ENCODE peak calls at places on chromosome 4, in seven cellular contexts. One of them, this sample, is unnamed.

GRCh38 chr4:185115827-185116232 is 27.2 kb upstream of the SLC25A4 start:
- DNase-seq in tibial nerve: no peak
- DNase-seq in IMR-90: peak; percentile 94
- DNase-seq in neural progenitor cell: peak; percentile 56
- DNase-seq in psoas muscle: peak; percentile 65
- DNase-seq in astrocyte of the cerebellum: peak; percentile 43
- DNase-seq in upper lobe of right lung: peak; percentile 69
- DNase-seq in this sample: peak; percentile 77

GRCh38 chr4:138199568-138200235 is 42.4 kb downstream of the SLC7A11 start:
- DNase-seq in neural progenitor cell: no peak
- DNase-seq in tibial nerve: no peak
- DNase-seq in IMR-90: peak; percentile 33
- DNase-seq in astrocyte of the cerebellum: no peak
- DNase-seq in psoas muscle: no peak
- DNase-seq in upper lobe of right lung: no peak
- DNase-seq in this sample: peak; percentile 70

GRCh38 chr4:84028340-84028739 is 470.8 kb downstream of the NKX6-1 start:
- DNase-seq in psoas muscle: no peak
- DNase-seq in upper lobe of right lung: no peak
- DNase-seq in IMR-90: no peak
- DNase-seq in neural progenitor cell: no peak
- DNase-seq in astrocyte of the cerebellum: no peak
- DNase-seq in tibial nerve: no peak
- DNase-seq in this sample: no peak

GRCh38 chr4:96003941-96004340 is 164.0 kb downstream of the PDHA2 start:
- DNase-seq in neural progenitor cell: peak; percentile 4
- DNase-seq in astrocyte of the cerebellum: no peak
- DNase-seq in upper lobe of right lung: no peak
- DNase-seq in IMR-90: no peak
- DNase-seq in tibial nerve: no peak
- DNase-seq in psoas muscle: no peak
- DNase-seq in this sample: no peak

GRCh38 chr4:87521757-87522374 is 7.3 kb downstream of the SPARCL1 start:
- DNase-seq in astrocyte of the cerebellum: peak; percentile 16
- DNase-seq in tibial nerve: no peak
- DNase-seq in neural progenitor cell: no peak
- DNase-seq in psoas muscle: no peak
- DNase-seq in upper lobe of right lung: no peak
- DNase-seq in IMR-90: peak; percentile 37
- DNase-seq in this sample: no peak

GRCh38 chr4:9867746-9868425 is 86.5 kb downstream of the DRD5 start:
- DNase-seq in psoas muscle: no peak
- DNase-seq in tibial nerve: no peak
- DNase-seq in IMR-90: no peak
- DNase-seq in neural progenitor cell: no peak
- DNase-seq in upper lobe of right lung: no peak
- DNase-seq in astrocyte of the cerebellum: no peak
- DNase-seq in this sample: no peak

GRCh38 chr4:2560167-2560566 is 23.7 kb downstream of the FAM193A start:
- DNase-seq in upper lobe of right lung: no peak
- DNase-seq in neural progenitor cell: no peak
- DNase-seq in IMR-90: no peak
- DNase-seq in psoas muscle: no peak
- DNase-seq in astrocyte of the cerebellum: no peak
- DNase-seq in tibial nerve: no peak
- DNase-seq in this sample: no peak

GRCh38 chr4:57265831-57266582 is 155.8 kb upstream of the IGFBP7 start:
- DNase-seq in tibial nerve: no peak
- DNase-seq in psoas muscle: no peak
- DNase-seq in upper lobe of right lung: no peak
- DNase-seq in neural progenitor cell: peak; percentile 79
- DNase-seq in IMR-90: no peak
- DNase-seq in astrocyte of the cerebellum: no peak
- DNase-seq in this sample: peak; percentile 21

GRCh38 chr4:31383767-31384166 is 663.6 kb downstream of the PCDH7 start:
- DNase-seq in psoas muscle: no peak
- DNase-seq in upper lobe of right lung: no peak
- DNase-seq in tibial nerve: no peak
- DNase-seq in IMR-90: no peak
- DNase-seq in neural progenitor cell: no peak
- DNase-seq in astrocyte of the cerebellum: no peak
- DNase-seq in this sample: no peak

GRCh38 chr4:144820115-144820514 is 174.2 kb downstream of the HHIP start:
- DNase-seq in psoas muscle: no peak
- DNase-seq in IMR-90: peak; percentile 11
- DNase-seq in tibial nerve: no peak
- DNase-seq in upper lobe of right lung: no peak
- DNase-seq in neural progenitor cell: no peak
- DNase-seq in astrocyte of the cerebellum: peak; percentile 84
- DNase-seq in this sample: no peak

GRCh38 chr4:157819693-157820464 is 352.9 kb downstream of the GASK1B start:
- DNase-seq in neural progenitor cell: no peak
- DNase-seq in psoas muscle: no peak
- DNase-seq in tibial nerve: no peak
- DNase-seq in astrocyte of the cerebellum: no peak
- DNase-seq in upper lobe of right lung: no peak
- DNase-seq in IMR-90: no peak
- DNase-seq in this sample: no peak

GRCh38 chr4:119136541-119136940 is 909 bp downstream of the MYOZ2 start:
- DNase-seq in tibial nerve: no peak
- DNase-seq in upper lobe of right lung: no peak
- DNase-seq in astrocyte of the cerebellum: no peak
- DNase-seq in psoas muscle: no peak
- DNase-seq in IMR-90: peak; percentile 17
- DNase-seq in neural progenitor cell: no peak
- DNase-seq in this sample: no peak

GRCh38 chr4:80367737-80368136 is 32.2 kb downstream of the CFAP299 start:
- DNase-seq in psoas muscle: no peak
- DNase-seq in astrocyte of the cerebellum: no peak
- DNase-seq in tibial nerve: no peak
- DNase-seq in neural progenitor cell: no peak
- DNase-seq in IMR-90: peak; percentile 65
- DNase-seq in upper lobe of right lung: no peak
- DNase-seq in this sample: no peak

GRCh38 chr4:110197421-110198398 is 705 bp downstream of the ELOVL6 start:
- DNase-seq in psoas muscle: peak; percentile 56
- DNase-seq in astrocyte of the cerebellum: no peak
- DNase-seq in neural progenitor cell: peak; percentile 58
- DNase-seq in upper lobe of right lung: peak; percentile 68
- DNase-seq in IMR-90: peak; percentile 39
- DNase-seq in tibial nerve: no peak
- DNase-seq in this sample: no peak

GRCh38 chr4:3046149-3046548 is 28.2 kb downstream of the HTT-AS start:
- DNase-seq in astrocyte of the cerebellum: no peak
- DNase-seq in tibial nerve: no peak
- DNase-seq in neural progenitor cell: no peak
- DNase-seq in IMR-90: no peak
- DNase-seq in upper lobe of right lung: no peak
- DNase-seq in psoas muscle: no peak
- DNase-seq in this sample: no peak

GRCh38 chr4:37812713-37813112 is 13.8 kb upstream of the PGM2 start:
- DNase-seq in psoas muscle: no peak
- DNase-seq in IMR-90: peak; percentile 62
- DNase-seq in tibial nerve: no peak
- DNase-seq in astrocyte of the cerebellum: no peak
- DNase-seq in neural progenitor cell: no peak
- DNase-seq in upper lobe of right lung: no peak
- DNase-seq in this sample: no peak

GRCh38 chr4:94610140-94610539 is 147.6 kb upstream of the BMPR1B start:
- DNase-seq in astrocyte of the cerebellum: no peak
- DNase-seq in psoas muscle: no peak
- DNase-seq in upper lobe of right lung: no peak
- DNase-seq in IMR-90: no peak
- DNase-seq in neural progenitor cell: no peak
- DNase-seq in tibial nerve: no peak
- DNase-seq in this sample: no peak

GRCh38 chr4:74123065-74123728 is 24.2 kb upstream of the CXCL2 start:
- DNase-seq in upper lobe of right lung: no peak
- DNase-seq in psoas muscle: no peak
- DNase-seq in tibial nerve: no peak
- DNase-seq in astrocyte of the cerebellum: no peak
- DNase-seq in neural progenitor cell: no peak
- DNase-seq in IMR-90: peak; percentile 15
- DNase-seq in this sample: no peak

GRCh38 chr4:37537484-37537883 is 148.7 kb downstream of the RELL1 start:
- DNase-seq in tibial nerve: no peak
- DNase-seq in psoas muscle: no peak
- DNase-seq in neural progenitor cell: no peak
- DNase-seq in IMR-90: no peak
- DNase-seq in upper lobe of right lung: no peak
- DNase-seq in astrocyte of the cerebellum: no peak
- DNase-seq in this sample: no peak

GRCh38 chr4:73922766-73923630 is 53.8 kb downstream of the CXCL1 start:
- DNase-seq in astrocyte of the cerebellum: peak; percentile 55
- DNase-seq in psoas muscle: no peak
- DNase-seq in upper lobe of right lung: no peak
- DNase-seq in tibial nerve: no peak
- DNase-seq in IMR-90: peak; percentile 59
- DNase-seq in neural progenitor cell: no peak
- DNase-seq in this sample: no peak

GRCh38 chr4:187127456-187127855 is 403.8 kb upstream of the FAT1 start:
- DNase-seq in neural progenitor cell: no peak
- DNase-seq in astrocyte of the cerebellum: no peak
- DNase-seq in upper lobe of right lung: no peak
- DNase-seq in psoas muscle: no peak
- DNase-seq in IMR-90: no peak
- DNase-seq in tibial nerve: no peak
- DNase-seq in this sample: no peak

GRCh38 chr4:157459789-157460188 is 239.3 kb downstream of the GRIA2 start:
- DNase-seq in IMR-90: no peak
- DNase-seq in astrocyte of the cerebellum: no peak
- DNase-seq in upper lobe of right lung: no peak
- DNase-seq in neural progenitor cell: peak; percentile 70
- DNase-seq in tibial nerve: no peak
- DNase-seq in psoas muscle: no peak
- DNase-seq in this sample: no peak

GRCh38 chr4:81227968-81228367 is 12.9 kb upstream of the PRKG2 start:
- DNase-seq in tibial nerve: no peak
- DNase-seq in astrocyte of the cerebellum: no peak
- DNase-seq in neural progenitor cell: no peak
- DNase-seq in IMR-90: no peak
- DNase-seq in upper lobe of right lung: no peak
- DNase-seq in psoas muscle: no peak
- DNase-seq in this sample: no peak

GRCh38 chr4:87445964-87446363 is 23.6 kb downstream of the NUDT9 start:
- DNase-seq in tibial nerve: no peak
- DNase-seq in astrocyte of the cerebellum: no peak
- DNase-seq in neural progenitor cell: no peak
- DNase-seq in IMR-90: no peak
- DNase-seq in psoas muscle: no peak
- DNase-seq in upper lobe of right lung: no peak
- DNase-seq in this sample: no peak

GRCh38 chr4:78845469-78845868 is 69.3 kb downstream of the BMP2K start:
- DNase-seq in IMR-90: no peak
- DNase-seq in psoas muscle: no peak
- DNase-seq in neural progenitor cell: no peak
- DNase-seq in upper lobe of right lung: no peak
- DNase-seq in astrocyte of the cerebellum: no peak
- DNase-seq in tibial nerve: no peak
- DNase-seq in this sample: no peak

GRCh38 chr4:36082817-36083216 is 161.5 kb downstream of the ARAP2 start:
- DNase-seq in astrocyte of the cerebellum: no peak
- DNase-seq in psoas muscle: no peak
- DNase-seq in IMR-90: no peak
- DNase-seq in neural progenitor cell: no peak
- DNase-seq in tibial nerve: no peak
- DNase-seq in upper lobe of right lung: no peak
- DNase-seq in this sample: no peak

GRCh38 chr4:36081185-36081584 is 163.1 kb downstream of the ARAP2 start:
- DNase-seq in IMR-90: no peak
- DNase-seq in tibial nerve: no peak
- DNase-seq in neural progenitor cell: no peak
- DNase-seq in astrocyte of the cerebellum: no peak
- DNase-seq in upper lobe of right lung: no peak
- DNase-seq in psoas muscle: no peak
- DNase-seq in this sample: no peak

GRCh38 chr4:36079666-36080065 is 164.6 kb downstream of the ARAP2 start:
- DNase-seq in tibial nerve: no peak
- DNase-seq in IMR-90: no peak
- DNase-seq in psoas muscle: no peak
- DNase-seq in neural progenitor cell: no peak
- DNase-seq in astrocyte of the cerebellum: no peak
- DNase-seq in upper lobe of right lung: no peak
- DNase-seq in this sample: no peak
- H3K4me3 ChIP-seq in tibial nerve: no peak overlapping the region
- H3K4me3 ChIP-seq in IMR-90: no peak overlapping the region
- H3K4me3 ChIP-seq in psoas muscle: no peak overlapping the region
- H3K4me3 ChIP-seq in neural progenitor cell: no peak overlapping the region
- H3K4me3 ChIP-seq in astrocyte of the cerebellum: no peak overlapping the region
- H3K4me3 ChIP-seq in upper lobe of right lung: no peak overlapping the region
- H3K4me3 ChIP-seq in this sample: no peak overlapping the region

GRCh38 chr4:149145803-149146202 is 669.8 kb downstream of the IQCM start:
- DNase-seq in psoas muscle: no peak
- DNase-seq in tibial nerve: no peak
- DNase-seq in astrocyte of the cerebellum: no peak
- DNase-seq in neural progenitor cell: no peak
- DNase-seq in IMR-90: peak; percentile 95
- DNase-seq in upper lobe of right lung: no peak
- DNase-seq in this sample: peak; percentile 16

GRCh38 chr4:149140841-149141240 is 674.8 kb downstream of the IQCM start:
- DNase-seq in astrocyte of the cerebellum: no peak
- DNase-seq in upper lobe of right lung: no peak
- DNase-seq in tibial nerve: no peak
- DNase-seq in IMR-90: peak; percentile 22
- DNase-seq in psoas muscle: no peak
- DNase-seq in neural progenitor cell: no peak
- DNase-seq in this sample: no peak

DNA sequence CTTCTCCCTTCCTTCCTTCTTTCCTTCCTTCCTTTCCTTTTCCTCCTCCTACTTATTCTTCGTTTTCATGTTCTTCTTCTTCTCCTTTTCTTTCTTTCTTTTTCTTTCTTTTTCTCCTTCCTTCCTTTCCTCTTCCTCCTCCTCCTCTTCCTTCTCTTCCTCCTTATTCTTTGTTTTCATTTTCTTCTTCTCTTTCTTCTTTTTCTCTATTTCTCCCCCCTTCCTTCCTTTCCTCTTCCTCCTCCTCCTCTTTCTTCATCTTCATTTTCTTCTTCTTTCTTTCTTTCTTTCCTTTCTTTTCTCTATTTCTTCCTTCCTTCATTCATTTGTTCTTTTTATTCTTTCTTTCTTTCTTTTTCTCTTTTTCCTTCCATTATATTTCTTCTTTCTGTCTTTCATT is 671.6 kb downstream of the IQCM start:
- DNase-seq in tibial nerve: no peak
- DNase-seq in psoas muscle: no peak
- DNase-seq in upper lobe of right lung: no peak
- DNase-seq in astrocyte of the cerebellum: no peak
- DNase-seq in IMR-90: no peak
- DNase-seq in neural progenitor cell: no peak
- DNase-seq in this sample: no peak
- TF ChIP-seq CTCF in tibial nerve: no peak
- TF ChIP-seq CTCF in psoas muscle: no peak
- TF ChIP-seq CTCF in upper lobe of right lung: no peak
- TF ChIP-seq CTCF in astrocyte of the cerebellum: no peak
- TF ChIP-seq CTCF in IMR-90: no peak
- TF ChIP-seq CTCF in neural progenitor cell: no peak
- TF ChIP-seq CTCF in this sample: no peak

GRCh38 chr4:4385729-4386295 is 1.1 kb upstream of the NSG1 start:
- DNase-seq in psoas muscle: peak; percentile 25
- DNase-seq in neural progenitor cell: no peak
- DNase-seq in IMR-90: no peak
- DNase-seq in tibial nerve: no peak
- DNase-seq in astrocyte of the cerebellum: no peak
- DNase-seq in upper lobe of right lung: no peak
- DNase-seq in this sample: no peak
- H3K4me3 ChIP-seq in psoas muscle: no peak overlapping the region
- H3K4me3 ChIP-seq in neural progenitor cell: peak overlapping the region; percentile 85
- H3K4me3 ChIP-seq in IMR-90: no peak overlapping the region
- H3K4me3 ChIP-seq in tibial nerve: peak overlapping the region; percentile 55
- H3K4me3 ChIP-seq in astrocyte of the cerebellum: peak overlapping the region; percentile 39
- H3K4me3 ChIP-seq in upper lobe of right lung: peak overlapping the region; percentile 38
- H3K4me3 ChIP-seq in this sample: peak overlapping the region; percentile 38

GRCh38 chr4:36414248-36414647 is 132.8 kb downstream of the DTHD1 start:
- DNase-seq in tibial nerve: no peak
- DNase-seq in upper lobe of right lung: no peak
- DNase-seq in IMR-90: no peak
- DNase-seq in neural progenitor cell: no peak
- DNase-seq in psoas muscle: no peak
- DNase-seq in astrocyte of the cerebellum: no peak
- DNase-seq in this sample: no peak
- TF ChIP-seq CTCF in tibial nerve: no peak
- TF ChIP-seq CTCF in upper lobe of right lung: peak; percentile 28
- TF ChIP-seq CTCF in IMR-90: no peak
- TF ChIP-seq CTCF in neural progenitor cell: peak; percentile 49
- TF ChIP-seq CTCF in psoas muscle: no peak
- TF ChIP-seq CTCF in astrocyte of the cerebellum: peak; percentile 9
- TF ChIP-seq CTCF in this sample: peak; percentile 36